ENCODE peak calls at places on chromosomes 4 and X, in six cellular contexts. B, A, Y, L, V and M are unnamed samples.
A peak's percentile ranks its signal among the peaks of the same experiment; 100 is the strongest.

GRCh38 chr4:4377683-4378082 is 9.2 kb upstream of the NSG1 start:
- DNase-seq in L (peak; percentile 42), A (no peak), V (no peak), Y (no peak), B (no peak), M (no peak)

GRCh38 chrX:137945470-137945869 is 379.5 kb downstream of the ZIC3 start:
- DNase-seq in A (no peak), V (no peak), L (no peak), Y (no peak), B (no peak), M (no peak)

GRCh38 chr4:176300565-176300964 is 19.2 kb upstream of the SPCS3 start:
- DNase-seq in B (no peak), Y (no peak), L (no peak), A (no peak), V (no peak), M (no peak)

GRCh38 chrX:15546745-15547144 is 46.1 kb downstream of the BMX start:
- DNase-seq in L (no peak), Y (no peak), B (no peak), V (no peak), A (no peak), M (no peak)

GRCh38 chr4:81211956-81212355 is 3.1 kb downstream of the PRKG2 start:
- DNase-seq in L (no peak), A (no peak), Y (no peak), V (no peak), B (no peak), M (peak; percentile 38)

GRCh38 chrX:19624754-19625153 is 109.4 kb upstream of the MAP3K15 start:
- DNase-seq in A (no peak), L (no peak), B (no peak), V (peak; percentile 15), Y (no peak), M (no peak)

GRCh38 chrX:100931218-100931924 is 2.7 kb upstream of the XKRX start:
- DNase-seq in Y (no peak), L (no peak), B (no peak), A (no peak), V (no peak), M (no peak)

GRCh38 chr4:160110891-160111290 is 1008.0 kb downstream of the RAPGEF2 start:
- DNase-seq in L (no peak), B (no peak), A (no peak), V (no peak), Y (no peak), M (no peak)

GRCh38 chr4:98653006-98653405 is 5.4 kb downstream of the TSPAN5 start:
- DNase-seq in B (no peak), V (peak; percentile 80), A (no peak), Y (no peak), L (no peak), M (no peak)

GRCh38 chrX:7218321-7219152 is 70.6 kb upstream of the PUDP start:
- DNase-seq in Y (no peak), B (no peak), A (no peak), V (no peak), L (no peak), M (no peak)

GRCh38 chrX:110338850-110339373 is 19.7 kb upstream of the RTL9 start:
- DNase-seq in L (no peak), V (no peak), Y (no peak), B (no peak), A (no peak), M (no peak)
- TF ChIP-seq POLR2A in L (no peak), V (no peak), Y (no peak), B (no peak), A (no peak), M (no peak)

GRCh38 chrX:114717921-114718320 is 134.0 kb downstream of the HTR2C start:
- DNase-seq in A (no peak), L (no peak), Y (no peak), V (no peak), B (no peak), M (no peak)
- TF ChIP-seq CTCF in A (no peak), L (peak; percentile 32), Y (no peak), V (no peak), B (no peak), M (no peak)

GRCh38 chr4:1113311-1114009 is at the start of gene RNF212:
- DNase-seq in V (no peak), Y (no peak), L (no peak), B (no peak), A (no peak), M (peak; percentile 82)
- H3K4me3 ChIP-seq in V (peak within 1 kb of the TSS; percentile 17), Y (no peak within 1 kb of the TSS), L (peak within 1 kb of the TSS; percentile 29), B (no peak within 1 kb of the TSS), A (peak within 1 kb of the TSS; percentile 18), M (no peak within 1 kb of the TSS)

DNA sequence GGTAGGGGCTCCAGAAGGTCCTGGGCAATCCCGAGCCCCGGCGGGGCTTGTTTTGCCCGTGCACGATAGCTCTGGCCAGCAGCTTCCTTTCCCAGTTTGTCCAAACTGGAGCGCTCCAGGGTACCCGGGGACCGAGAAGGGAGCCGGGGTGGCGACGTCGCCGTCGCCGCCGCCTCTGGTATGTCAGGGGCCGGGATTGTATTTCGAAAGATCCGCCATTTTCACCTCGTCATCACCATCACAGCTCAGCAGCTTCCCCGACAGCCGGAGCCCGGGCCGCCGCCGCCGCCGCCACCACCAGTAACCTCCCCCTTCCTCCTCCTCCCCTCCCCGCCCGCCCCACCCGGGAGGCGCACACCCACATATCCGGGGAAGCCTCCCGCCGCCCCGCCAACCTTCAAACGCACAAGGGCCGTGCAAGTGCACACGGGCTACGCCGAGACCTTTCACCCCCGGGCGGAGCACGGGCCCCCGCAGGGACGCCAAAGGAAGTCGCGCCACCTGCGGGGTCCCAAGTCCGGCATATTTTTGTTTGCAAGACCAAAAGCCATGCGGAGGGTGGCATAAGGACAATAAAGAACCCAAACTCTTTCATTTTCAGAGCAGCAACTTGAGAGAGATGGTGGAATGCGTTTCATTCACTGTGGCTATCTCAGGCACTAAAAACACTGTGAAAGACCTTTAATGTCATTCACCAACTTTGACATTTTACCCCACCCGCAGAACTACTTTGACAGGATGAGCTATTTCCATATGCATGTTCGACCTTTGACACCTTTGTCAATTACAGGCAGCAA is at the start of gene LIN54:
- DNase-seq in Y (peak; percentile 27), A (peak; percentile 54), B (peak; percentile 76), V (peak; percentile 58), L (peak; percentile 89), M (peak; percentile 74)
- TF ChIP-seq POLR2A in Y (no peak), A (no peak), B (no peak), V (peak; percentile 43), L (peak; percentile 27), M (no peak)

DNA sequence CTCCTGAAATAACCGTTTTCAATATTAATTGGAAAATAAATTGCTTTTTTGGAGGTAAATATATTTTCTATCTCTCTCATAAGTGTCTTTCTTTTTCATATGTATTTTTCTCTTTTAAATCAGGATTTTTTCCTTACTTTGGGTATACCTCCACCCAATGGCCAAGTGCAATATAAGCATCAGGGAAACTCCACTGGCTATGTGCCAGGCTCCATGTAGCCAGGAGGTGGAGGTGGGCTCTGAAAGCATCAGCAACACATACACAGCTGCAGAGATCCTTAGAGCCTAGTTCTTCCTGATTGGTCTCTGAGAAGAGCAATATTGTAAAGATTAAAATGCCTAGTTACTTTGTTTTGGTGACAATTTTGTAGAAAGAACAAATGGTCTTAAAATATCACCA is 3.4 kb downstream of the GABRA2 start:
- DNase-seq in L (no peak), Y (no peak), V (no peak), A (no peak), B (no peak), M (no peak)
- TF ChIP-seq CTCF in L (no peak), Y (no peak), V (no peak), A (no peak), B (no peak), M (no peak)

DNA sequence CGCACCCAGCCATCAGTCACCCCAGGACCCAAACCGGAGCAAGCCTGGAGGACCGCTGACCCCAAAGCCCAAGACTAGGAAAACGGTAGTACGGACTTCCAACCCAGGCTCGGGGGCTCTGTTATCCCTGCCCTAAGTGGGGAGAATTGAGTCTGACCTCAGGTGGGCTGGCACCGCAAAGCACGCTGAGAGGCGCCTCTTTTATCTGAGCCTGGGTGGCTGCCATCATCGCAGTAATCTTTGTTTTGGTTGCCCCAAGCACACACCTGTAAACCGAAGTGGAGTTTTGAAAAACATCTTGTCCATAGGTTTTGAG is 894 bp upstream of the SH3RF1 start:
- DNase-seq in V (no peak), B (no peak), L (peak; percentile 57), Y (no peak), A (no peak), M (no peak)
- H3K4me3 ChIP-seq in V (peak overlapping the region; percentile 94), B (peak overlapping the region; percentile 58), L (peak overlapping the region; percentile 96), Y (peak overlapping the region; percentile 75), A (peak overlapping the region; percentile 83), M (no peak overlapping the region)

GRCh38 chr4:144645621-144646522 is at the start of gene HHIP:
- DNase-seq in B (peak; percentile 43), Y (no peak), L (no peak), V (peak; percentile 65), A (peak; percentile 33), M (no peak)

GRCh38 chr4:144648042-144648441 is 2.1 kb downstream of the HHIP start:
- DNase-seq in L (no peak), Y (no peak), V (no peak), A (no peak), B (no peak), M (no peak)

GRCh38 chr4:144647095-144647959 is 1.4 kb downstream of the HHIP start:
- DNase-seq in Y (no peak), B (no peak), V (peak; percentile 51), A (no peak), L (no peak), M (no peak)

GRCh38 chr4:144645102-144645469 is 870 bp upstream of the HHIP start:
- DNase-seq in A (no peak), Y (no peak), V (no peak), L (no peak), B (peak; percentile 20), M (no peak)

DNA sequence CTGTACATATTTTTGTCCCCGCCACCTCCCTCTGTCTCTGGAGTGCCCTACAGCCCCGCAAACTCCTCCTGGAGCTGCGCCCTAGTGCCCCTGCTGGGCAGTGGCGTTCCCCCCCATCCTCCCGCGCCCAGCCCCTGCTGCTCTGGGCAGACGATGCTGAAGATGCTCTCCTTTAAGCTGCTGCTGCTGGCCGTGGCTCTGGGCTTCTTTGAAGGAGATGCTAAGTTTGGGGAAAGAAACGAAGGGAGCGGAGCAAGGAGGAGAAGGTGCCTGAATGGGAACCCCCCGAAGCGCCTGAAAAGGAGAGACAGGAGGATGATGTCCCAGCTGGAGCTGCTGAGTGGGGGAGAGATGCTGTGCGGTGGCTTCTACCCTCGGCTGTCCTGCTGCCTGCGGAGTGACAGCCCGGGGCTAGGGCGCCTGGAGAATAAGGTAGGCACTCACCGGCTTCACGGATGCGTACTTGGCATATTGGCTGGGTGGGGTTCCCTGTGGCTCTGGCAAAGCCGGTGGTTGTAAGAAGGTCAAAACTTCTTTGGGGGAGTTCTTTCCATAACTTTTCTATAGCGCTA is 653 bp downstream of the HHIP start:
- DNase-seq in A (no peak), B (peak; percentile 15), L (no peak), V (no peak), Y (no peak), M (no peak)
- TF ChIP-seq POLR2A in A (no peak), B (no peak), L (no peak), V (no peak), Y (no peak), M (no peak)